ENCODE peak calls at places on chromosome 21, in four cellular contexts. N is suprapubic skin, I is WTC11, G is B cell. F is an unnamed sample.

GRCh38 chr21:15841856-15842564 is 112.2 kb downstream of the USP25 start:
- DNase-seq in G (no peak), I (no peak), N (no peak), F (no peak)

GRCh38 chr21:26443867-26444266 is 129.2 kb downstream of the CYYR1 start:
- DNase-seq in I (no peak), N (no peak), G (no peak), F (no peak)

GRCh38 chr21:31630062-31630711 is 29.3 kb upstream of the SOD1 start:
- DNase-seq in I (no peak), G (no peak), N (no peak), F (no peak)

GRCh38 chr21:32463367-32463766 is 50.9 kb downstream of the EVA1C start:
- DNase-seq in N (no peak), G (no peak), I (no peak), F (no peak)

GRCh38 chr21:23986214-23986613 is 1621.1 kb downstream of the MRPL39 start:
- DNase-seq in N (no peak), G (no peak), I (no peak), F (no peak)

GRCh38 chr21:24011087-24011486 is 1596.2 kb downstream of the MRPL39 start:
- DNase-seq in G (no peak), I (no peak), N (no peak), F (no peak)

GRCh38 chr21:33761104-33762036 is 119.1 kb downstream of the ITSN1 start:
- DNase-seq in G (no peak), N (no peak), I (no peak), F (no peak)

GRCh38 chr21:15009964-15010363 is 54.8 kb downstream of the NRIP1 start:
- DNase-seq in N (no peak), I (no peak), G (no peak), F (no peak)

GRCh38 chr21:34771512-34772028 is 102.8 kb downstream of the CLIC6 start:
- DNase-seq in N (no peak), I (no peak), G (no peak), F (no peak)

GRCh38 chr21:20334585-20334984 is 663.6 kb upstream of the NCAM2 start:
- DNase-seq in I (no peak), G (no peak), N (no peak), F (no peak)

GRCh38 chr21:25966308-25966707 is 204.3 kb downstream of the APP start:
- DNase-seq in G (no peak), I (no peak), N (no peak), F (no peak)

GRCh38 chr21:14550200-14550599 is 4.1 kb upstream of the SAMSN1 start:
- DNase-seq in I (no peak), N (no peak), G (no peak), F (no peak)

GRCh38 chr21:36854391-36854790 is 112.1 kb downstream of the HLCS start:
- DNase-seq in N (no peak), G (no peak), I (peak; percentile 69), F (peak; percentile 55)

GRCh38 chr21:34640858-34641257 is 25.9 kb upstream of the RCAN1 start:
- DNase-seq in N (no peak), G (no peak), I (no peak), F (no peak)

GRCh38 chr21:35559128-35559831 is 501.0 kb downstream of the SETD4 start:
- DNase-seq in G (no peak), I (no peak), N (no peak), F (no peak)

GRCh38 chr21:39444406-39445145 is 1.0 kb downstream of the LCA5L start:
- DNase-seq in I (no peak), G (no peak), N (no peak), F (no peak)

GRCh38 chr21:31366825-31367224 is 22.8 kb upstream of the TIAM1 start:
- DNase-seq in G (no peak), N (no peak), I (no peak), F (no peak)

GRCh38 chr21:25848309-25848708 is 113.5 kb downstream of the GABPA start:
- DNase-seq in N (no peak), G (no peak), I (no peak), F (no peak)

GRCh38 chr21:42112857-42113256 is 41.7 kb downstream of the UMODL1 start:
- DNase-seq in N (no peak), G (no peak), I (no peak), F (no peak)
- TF ChIP-seq CTCF in N (no peak), G (no peak), I (no peak), F (no peak)

DNA sequence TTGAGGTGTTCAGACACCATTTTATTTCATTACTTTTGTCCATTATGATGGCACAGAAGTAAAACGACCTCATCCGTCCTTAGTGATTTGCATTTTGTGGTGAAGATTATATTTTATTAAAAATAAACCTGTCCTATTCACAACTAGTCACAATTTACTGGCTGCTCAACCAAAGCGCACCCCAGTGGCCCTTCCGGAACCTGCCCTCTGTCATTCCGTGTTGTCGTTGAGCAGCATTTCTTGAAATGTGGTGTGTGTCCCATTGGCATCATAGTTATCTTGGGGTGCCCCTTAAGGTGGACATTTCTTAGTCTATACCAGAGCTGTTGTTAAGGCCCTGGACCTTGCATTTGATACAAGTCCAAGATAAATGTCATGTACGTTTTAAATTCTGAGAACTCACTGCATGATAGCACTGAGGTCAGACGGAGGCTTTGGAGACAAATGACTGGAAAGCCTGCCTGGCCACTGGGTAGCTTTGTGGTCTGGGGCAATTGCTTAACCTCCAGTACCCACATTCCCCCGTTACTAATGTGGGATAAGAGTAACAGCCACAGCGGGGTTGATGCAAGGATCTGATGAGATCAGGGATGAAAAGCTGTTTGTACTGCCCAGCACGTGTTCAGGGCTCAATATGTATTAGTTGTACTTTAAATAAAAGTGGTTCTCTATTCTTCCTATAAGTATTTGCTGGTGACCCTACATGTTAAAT is 36.2 kb downstream of the BACH1 start:
- DNase-seq in N (no peak), I (no peak), G (no peak), F (no peak)
- TF ChIP-seq CTCF in N (no peak), I (no peak), G (no peak), F (no peak)

GRCh38 chr21:42853621-42854020 is 25.7 kb downstream of the WDR4 start:
- DNase-seq in I (no peak), N (no peak), G (no peak), F (no peak)

GRCh38 chr21:42855143-42855936 is 24.0 kb downstream of the WDR4 start:
- DNase-seq in I (no peak), N (peak; percentile 68), G (no peak), F (no peak)

GRCh38 chr21:42855937-42856335 is 23.4 kb downstream of the WDR4 start:
- DNase-seq in G (no peak), N (no peak), I (no peak), F (no peak)

GRCh38 chr21:42852925-42853570 is 26.3 kb downstream of the WDR4 start:
- DNase-seq in I (no peak), N (no peak), G (no peak), F (no peak)

GRCh38 chr21:42854246-42855010 is 24.9 kb downstream of the WDR4 start:
- DNase-seq in G (no peak), I (no peak), N (no peak), F (no peak)
- TF ChIP-seq CTCF in G (no peak), I (no peak), N (no peak), F (no peak)

DNA sequence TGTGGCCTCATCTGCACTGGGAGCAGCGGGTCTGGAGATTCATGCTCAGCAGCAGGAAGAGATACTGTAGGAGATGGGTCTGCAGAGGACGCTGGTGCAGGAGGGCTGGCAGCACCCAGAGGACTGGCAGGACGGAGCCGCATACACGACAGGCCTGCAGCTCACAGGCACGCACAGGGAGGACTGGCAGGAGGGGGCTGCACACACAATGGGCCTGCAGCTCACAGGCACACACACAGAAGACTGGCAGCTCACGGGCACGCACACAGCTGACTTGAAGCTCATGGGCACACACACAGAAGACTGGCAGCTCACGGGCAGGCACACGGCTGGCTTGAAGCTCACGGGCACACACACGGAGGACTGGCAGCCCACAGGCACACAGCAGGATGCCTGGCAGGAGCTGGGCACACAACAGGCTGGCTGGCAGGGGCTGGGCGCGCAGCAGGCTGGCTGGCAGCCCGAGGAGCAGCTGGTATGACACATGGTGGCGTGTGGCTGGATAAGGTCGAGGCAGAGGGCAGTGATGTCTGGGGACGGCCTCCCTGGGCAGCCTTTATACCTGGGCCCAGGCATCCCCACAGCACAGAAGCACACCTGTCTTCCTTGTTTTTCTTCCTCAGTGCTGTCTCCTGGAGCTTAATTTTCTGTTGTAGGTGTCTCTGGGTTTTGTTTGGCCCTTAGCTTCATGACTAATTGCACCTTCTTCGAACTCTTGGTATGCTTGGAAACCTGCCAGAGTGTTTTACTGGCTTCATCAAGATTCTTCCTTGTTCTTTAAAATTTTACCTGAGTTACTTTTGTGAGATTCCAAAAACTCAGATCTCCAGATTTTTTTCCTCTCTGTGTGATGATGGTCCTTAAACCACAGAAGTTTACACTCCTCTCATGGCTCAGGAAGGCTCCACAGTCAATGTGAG is at the start of gene KRTAP12-2:
- DNase-seq in I (no peak), N (no peak), G (no peak), F (no peak)
- TF ChIP-seq CTCF in I (no peak), N (no peak), G (no peak), F (no peak)

GRCh38 chr21:28018741-28019669 is 973.7 kb downstream of the LTN1 start:
- DNase-seq in I (peak; percentile 43), N (no peak), G (no peak), F (no peak)
- TF ChIP-seq CTCF in I (no peak), N (no peak), G (no peak), F (no peak)

DNA sequence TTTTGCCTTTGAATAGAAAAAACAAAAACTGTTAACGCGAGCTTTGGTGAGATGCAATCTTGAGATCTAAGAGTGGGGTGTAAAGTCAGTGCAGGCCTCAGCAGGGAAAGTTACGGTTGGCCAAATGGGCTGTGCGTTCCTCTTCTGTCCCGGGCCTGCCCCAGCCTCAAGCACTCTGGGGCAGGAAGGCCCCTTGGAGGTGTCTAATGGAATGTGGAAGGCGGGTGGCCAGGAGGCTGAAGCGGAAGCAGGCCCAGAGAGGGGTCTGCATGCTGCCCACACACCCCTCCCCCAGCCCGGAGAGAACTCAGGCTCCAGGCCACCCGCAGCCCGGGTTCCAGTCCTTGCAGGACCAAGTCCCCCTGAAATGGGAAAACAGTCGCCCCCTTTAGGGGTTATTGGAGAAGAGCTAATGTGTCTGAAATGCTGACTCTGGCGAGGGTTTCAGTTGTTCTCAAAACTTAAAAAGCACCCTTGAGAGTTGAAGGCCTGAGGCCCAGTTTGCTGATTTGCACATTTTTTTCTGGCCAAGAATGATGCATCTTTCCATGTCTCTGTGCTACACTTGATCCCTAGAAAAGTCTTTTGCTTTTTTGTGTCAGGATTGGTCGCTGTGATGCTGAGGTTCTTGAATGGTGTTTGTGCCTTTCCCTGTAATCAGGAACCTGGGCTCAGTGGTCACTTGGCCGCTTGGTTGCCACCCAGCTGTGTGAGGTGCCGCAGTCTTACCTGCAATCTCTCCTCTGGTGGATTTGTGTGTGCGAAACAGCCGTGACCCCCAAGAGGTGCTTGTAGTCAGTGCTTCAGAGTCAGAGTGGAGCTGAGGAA is 2.0 kb downstream of the COL18A1 start:
- DNase-seq in N (no peak), G (no peak), I (peak; percentile 79), F (no peak)
- TF ChIP-seq CTCF in N (no peak), G (no peak), I (no peak), F (no peak)

GRCh38 chr21:17146426-17146825 is 366.4 kb upstream of the CXADR start:
- DNase-seq in I (no peak), N (no peak), G (no peak), F (no peak)
- TF ChIP-seq CTCF in I (no peak), N (no peak), G (no peak), F (no peak)